ENCODE peak calls at places on chromosome 22, in five cellular contexts. P is lower lobe of right lung, M is NCI-H187 treated with DMSO at 0.1 percent for 48 hours, X is IMR-90, Y is HTR-8/SVneo. A is an unnamed sample.

GRCh38 chr22:50125029-50125428 is 35.2 kb downstream of the MOV10L1 start:
- DNase-seq in P (no peak), M (no peak), X (no peak), Y (no peak), A (no peak)

GRCh38 chr22:50314455-50315288 is 7.2 kb upstream of the PLXNB2 start:
- DNase-seq in P (peak), M (no peak), X (no peak), Y (no peak), A (peak)

GRCh38 chr22:29184886-29185575 is 20.7 kb upstream of the EMID1 start:
- DNase-seq in P (no peak), M (no peak), X (no peak), Y (no peak), A (no peak)

GRCh38 chr22:28231423-28231822 is 312.4 kb upstream of the PITPNB start:
- DNase-seq in P (no peak), M (no peak), X (peak), Y (no peak), A (no peak)

GRCh38 chr22:50260801-50261614 is 475 bp downstream of the MAPK12 start:
- DNase-seq in P (peak), M (no peak), X (peak), Y (no peak), A (no peak)

GRCh38 chr22:42309865-42310264 is 39.4 kb upstream of the TCF20 start:
- DNase-seq in P (no peak), M (no peak), X (no peak), Y (no peak), A (no peak)

GRCh38 chr22:46825145-46825544 is 62.7 kb downstream of the TBC1D22A start:
- DNase-seq in P (no peak), M (no peak), X (no peak), Y (no peak), A (no peak)

GRCh38 chr22:29623059-29623458 is 19.6 kb downstream of the NF2 start:
- DNase-seq in P (no peak), M (no peak), X (no peak), Y (no peak), A (no peak)

GRCh38 chr22:50684501-50684900 is 11.9 kb downstream of the SHANK3 start:
- DNase-seq in P (no peak), M (no peak), X (no peak), Y (no peak), A (no peak)

GRCh38 chr22:43222987-43223386 is 36.1 kb upstream of the TTLL12 start:
- DNase-seq in P (no peak), M (no peak), X (no peak), Y (no peak), A (no peak)